ENCODE peak calls at places on chromosomes 1 and 21, in five cellular contexts. B is stimulated activated CD4-positive, alpha-beta T cell treated with anti-CD3 and anti-CD28 coated beads, TNF-alpha, amount 100 ng/mL, for 1 hour; W is fibroblast of the conjunctiva; E is activated T-cell treated with anti-CD3 and anti-CD28 coated beads, Interleukin-2, amount 50 U/mL, for 72 hours; U is AG10803. T is an unnamed sample.

GRCh38 chr1:59779949-59780348 is 34.8 kb upstream of the HOOK1 start:
- DNase-seq in E (no peak), U (no peak), B (no peak), W (no peak), T (no peak)

GRCh38 chr1:70353641-70354331 is 736 bp downstream of the ANKRD13C start:
- DNase-seq in U (peak; percentile 78), B (no peak), E (peak; percentile 75), W (no peak), T (peak; percentile 30)

GRCh38 chr21:40466893-40467483 is 380.0 kb downstream of the DSCAM start:
- DNase-seq in W (no peak), E (no peak), U (peak; percentile 0), B (no peak), T (peak; percentile 74)

GRCh38 chr1:241391926-241392710 is 35.1 kb upstream of the RGS7 start:
- DNase-seq in B (no peak), U (no peak), E (no peak), W (no peak), T (peak; percentile 62)

GRCh38 chr21:18950045-18950740 is 546.6 kb upstream of the TMPRSS15 start:
- DNase-seq in B (no peak), W (no peak), E (no peak), U (no peak), T (no peak)

GRCh38 chr1:149884433-149885363 is 14.7 kb upstream of the BOLA1 start:
- DNase-seq in U (peak; percentile 5), E (peak; percentile 29), B (no peak), W (peak; percentile 14), T (no peak)

GRCh38 chr1:172993640-172994039 is 57.1 kb downstream of the TNFSF18 start:
- DNase-seq in B (no peak), U (peak; percentile 95), W (no peak), E (no peak), T (peak; percentile 40)

GRCh38 chr1:25871086-25871703 is 4.3 kb downstream of the PAQR7 start:
- DNase-seq in U (no peak), B (no peak), E (no peak), W (no peak), T (no peak)

GRCh38 chr1:25703671-25704637 is 87.4 kb downstream of the MAN1C1 start:
- DNase-seq in U (no peak), E (no peak), W (no peak), B (no peak), T (no peak)

GRCh38 chr1:189274267-189274666 is 1203.4 kb downstream of the BRINP3 start:
- DNase-seq in W (no peak), E (no peak), U (no peak), B (no peak), T (no peak)

GRCh38 chr1:89615676-89616598 is 17.0 kb upstream of the LRRC8C start:
- DNase-seq in E (no peak), U (no peak), W (no peak), B (no peak), T (no peak)

GRCh38 chr1:169289016-169289415 is 78.6 kb downstream of the NME7 start:
- DNase-seq in E (no peak), W (no peak), U (peak; percentile 8), B (no peak), T (no peak)

GRCh38 chr1:187001198-187001904 is 172.6 kb downstream of the PLA2G4A start:
- DNase-seq in W (peak; percentile 45), E (no peak), B (no peak), U (peak; percentile 90), T (peak; percentile 8)

GRCh38 chr1:71357708-71358107 is 276.9 kb upstream of the ZRANB2 start:
- DNase-seq in U (no peak), E (no peak), B (no peak), W (no peak), T (peak; percentile 12)

GRCh38 chr1:63868220-63868897 is 94.5 kb downstream of the ROR1 start:
- DNase-seq in W (no peak), B (no peak), E (no peak), U (no peak), T (no peak)

GRCh38 chr21:34034369-34035014 is 38.9 kb upstream of the MRPS6 start:
- DNase-seq in U (no peak), B (no peak), E (no peak), W (no peak), T (no peak)

GRCh38 chr1:8858888-8859706 is 19.4 kb downstream of the ENO1 start:
- DNase-seq in W (peak; percentile 62), B (peak; percentile 28), U (peak; percentile 57), E (peak; percentile 62), T (peak; percentile 43)

GRCh38 chr1:214571281-214571680 is 19.9 kb upstream of the PTPN14 start:
- DNase-seq in E (no peak), U (no peak), W (no peak), B (no peak), T (no peak)

GRCh38 chr21:35575280-35575915 is 484.9 kb downstream of the SETD4 start:
- DNase-seq in U (peak; percentile 80), W (no peak), E (no peak), B (no peak), T (peak; percentile 54)

GRCh38 chr1:93448292-93448982 is 519 bp downstream of the FNBP1L start:
- DNase-seq in B (no peak), E (peak; percentile 24), U (no peak), W (no peak), T (peak; percentile 21)

GRCh38 chr1:230163205-230163604 is 96.2 kb downstream of the GALNT2 start:
- DNase-seq in B (no peak), W (peak; percentile 40), U (peak; percentile 88), E (no peak), T (peak; percentile 76)

GRCh38 chr1:21553116-21553926 is 44.1 kb downstream of the ALPL start:
- DNase-seq in U (peak; percentile 87), B (no peak), W (no peak), E (no peak), T (no peak)